ENCODE peak calls at places on chromosomes 6 and 20, in five cellular contexts. One of them, this sample, is unnamed.

GRCh38 chr6:35445691-35446090 is 6.4 kb upstream of the FANCE start:
- DNase-seq in NCI-H69: no peak
- DNase-seq in uterus: no peak
- DNase-seq in GM03348: no peak
- DNase-seq in iris pigment epithelial cell: peak; percentile 44
- DNase-seq in this sample: no peak

GRCh38 chr20:35093245-35093884 is 758 bp upstream of the TRPC4AP start:
- DNase-seq in NCI-H69: peak; percentile 22
- DNase-seq in uterus: no peak
- DNase-seq in GM03348: peak; percentile 55
- DNase-seq in iris pigment epithelial cell: peak; percentile 85
- DNase-seq in this sample: peak; percentile 64

GRCh38 chr6:134707342-134707982 is 242.4 kb downstream of the ALDH8A1 start:
- DNase-seq in NCI-H69: peak; percentile 12
- DNase-seq in uterus: no peak
- DNase-seq in GM03348: no peak
- DNase-seq in iris pigment epithelial cell: peak; percentile 87
- DNase-seq in this sample: peak; percentile 68

GRCh38 chr6:168071620-168072019 is 7.4 kb downstream of the FRMD1 start:
- DNase-seq in NCI-H69: peak; percentile 34
- DNase-seq in uterus: no peak
- DNase-seq in GM03348: no peak
- DNase-seq in iris pigment epithelial cell: no peak
- DNase-seq in this sample: no peak

GRCh38 chr6:75230484-75231325 is 12.9 kb downstream of the COX7A2 start:
- DNase-seq in NCI-H69: peak; percentile 56
- DNase-seq in uterus: no peak
- DNase-seq in GM03348: peak; percentile 76
- DNase-seq in iris pigment epithelial cell: peak; percentile 67
- DNase-seq in this sample: peak; percentile 57

GRCh38 chr6:149855040-149855654 is 9.0 kb downstream of the LRP11 start:
- DNase-seq in NCI-H69: no peak
- DNase-seq in uterus: no peak
- DNase-seq in GM03348: no peak
- DNase-seq in iris pigment epithelial cell: peak; percentile 96
- DNase-seq in this sample: peak; percentile 91

GRCh38 chr6:22147983-22148797 is 148.6 kb downstream of the PRL start:
- DNase-seq in NCI-H69: peak; percentile 91
- DNase-seq in uterus: no peak
- DNase-seq in GM03348: peak; percentile 74
- DNase-seq in iris pigment epithelial cell: peak; percentile 89
- DNase-seq in this sample: peak; percentile 58

GRCh38 chr20:37315293-37316110 is 26.0 kb downstream of the MANBAL start:
- DNase-seq in NCI-H69: no peak
- DNase-seq in uterus: peak; percentile 82
- DNase-seq in GM03348: peak; percentile 79
- DNase-seq in iris pigment epithelial cell: peak; percentile 88
- DNase-seq in this sample: peak; percentile 69

GRCh38 chr6:104682722-104683643 is 176.7 kb downstream of the HACE1 start:
- DNase-seq in NCI-H69: peak; percentile 82
- DNase-seq in uterus: no peak
- DNase-seq in GM03348: peak; percentile 76
- DNase-seq in iris pigment epithelial cell: peak; percentile 52
- DNase-seq in this sample: peak; percentile 17

GRCh38 chr6:137949686-137950390 is 82.8 kb downstream of the TNFAIP3 start:
- DNase-seq in NCI-H69: peak; percentile 33
- DNase-seq in uterus: no peak
- DNase-seq in GM03348: no peak
- DNase-seq in iris pigment epithelial cell: no peak
- DNase-seq in this sample: no peak

GRCh38 chr20:63941282-63942060 is 14.7 kb downstream of the UCKL1 start:
- DNase-seq in NCI-H69: peak; percentile 25
- DNase-seq in uterus: no peak
- DNase-seq in GM03348: no peak
- DNase-seq in iris pigment epithelial cell: no peak
- DNase-seq in this sample: no peak